ENCODE peak calls at places on chromosomes 3 and 15, in six cellular contexts. One of them, this sample, is unnamed. For H3K27me3 and H3K36me3, the result is how much of the 10 kb centered on the place peaks cover.

GRCh38 chr3:127162947-127163645 is 29.8 kb upstream of the PRR23E start:
- DNase-seq in gastrocnemius medialis: no peak
- DNase-seq in keratinocyte: no peak
- DNase-seq in GM23248: no peak
- DNase-seq in esophagus muscularis mucosa: no peak
- DNase-seq in brain microvascular endothelial cell: no peak
- DNase-seq in this sample: peak

GRCh38 chr3:127324913-127325629 is 37.2 kb upstream of the PRR20G start:
- DNase-seq in gastrocnemius medialis: no peak
- DNase-seq in keratinocyte: no peak
- DNase-seq in GM23248: no peak
- DNase-seq in esophagus muscularis mucosa: peak
- DNase-seq in brain microvascular endothelial cell: no peak
- DNase-seq in this sample: no peak

GRCh38 chr15:33720952-33721351 is 247.3 kb upstream of the CHRM5 start:
- DNase-seq in gastrocnemius medialis: no peak
- DNase-seq in keratinocyte: peak
- DNase-seq in GM23248: peak
- DNase-seq in esophagus muscularis mucosa: no peak
- DNase-seq in brain microvascular endothelial cell: peak
- DNase-seq in this sample: no peak

GRCh38 chr3:57557088-57557537 is 1.0 kb downstream of the PDE12 start:
- DNase-seq in gastrocnemius medialis: no peak
- DNase-seq in keratinocyte: no peak
- DNase-seq in GM23248: peak
- DNase-seq in esophagus muscularis mucosa: no peak
- DNase-seq in brain microvascular endothelial cell: peak
- DNase-seq in this sample: peak

GRCh38 chr3:82281205-82281604 is 519.8 kb upstream of the GBE1 start:
- DNase-seq in gastrocnemius medialis: no peak
- DNase-seq in keratinocyte: no peak
- DNase-seq in GM23248: peak
- DNase-seq in esophagus muscularis mucosa: no peak
- DNase-seq in brain microvascular endothelial cell: no peak
- DNase-seq in this sample: peak

GRCh38 chr15:51526955-51527354 is 95.6 kb downstream of the DMXL2 start:
- DNase-seq in gastrocnemius medialis: no peak
- DNase-seq in keratinocyte: no peak
- DNase-seq in GM23248: no peak
- DNase-seq in esophagus muscularis mucosa: no peak
- DNase-seq in brain microvascular endothelial cell: no peak
- DNase-seq in this sample: no peak

GRCh38 chr3:121252676-121253075 is 293.1 kb downstream of the POLQ start:
- DNase-seq in gastrocnemius medialis: no peak
- DNase-seq in keratinocyte: no peak
- DNase-seq in GM23248: no peak
- DNase-seq in esophagus muscularis mucosa: no peak
- DNase-seq in brain microvascular endothelial cell: no peak
- DNase-seq in this sample: no peak

GRCh38 chr15:80604583-80605506 is 90.3 kb upstream of the ABHD17C start:
- DNase-seq in gastrocnemius medialis: no peak
- DNase-seq in keratinocyte: no peak
- DNase-seq in GM23248: peak
- DNase-seq in esophagus muscularis mucosa: peak
- DNase-seq in brain microvascular endothelial cell: no peak
- DNase-seq in this sample: no peak

GRCh38 chr15:83210619-83211018 is 3.0 kb upstream of the HDGFL3 start:
- DNase-seq in gastrocnemius medialis: no peak
- DNase-seq in keratinocyte: no peak
- DNase-seq in GM23248: peak
- DNase-seq in esophagus muscularis mucosa: no peak
- DNase-seq in brain microvascular endothelial cell: no peak
- DNase-seq in this sample: no peak

GRCh38 chr3:79396595-79396994 is 371.2 kb downstream of the ROBO1 start:
- DNase-seq in gastrocnemius medialis: no peak
- DNase-seq in keratinocyte: no peak
- DNase-seq in GM23248: no peak
- DNase-seq in esophagus muscularis mucosa: no peak
- DNase-seq in brain microvascular endothelial cell: no peak
- DNase-seq in this sample: no peak

GRCh38 chr3:135762188-135762853 is 203.2 kb upstream of the PPP2R3A start:
- DNase-seq in gastrocnemius medialis: no peak
- DNase-seq in keratinocyte: no peak
- DNase-seq in GM23248: no peak
- DNase-seq in esophagus muscularis mucosa: no peak
- DNase-seq in brain microvascular endothelial cell: no peak
- DNase-seq in this sample: peak

GRCh38 chr15:68652141-68652540 is 73.3 kb downstream of the CORO2B start:
- DNase-seq in gastrocnemius medialis: no peak
- DNase-seq in keratinocyte: no peak
- DNase-seq in GM23248: peak
- DNase-seq in esophagus muscularis mucosa: no peak
- DNase-seq in brain microvascular endothelial cell: no peak
- DNase-seq in this sample: peak

GRCh38 chr3:168620854-168621253 is 525.1 kb upstream of the GOLIM4 start:
- DNase-seq in gastrocnemius medialis: no peak
- DNase-seq in keratinocyte: no peak
- DNase-seq in GM23248: peak
- DNase-seq in esophagus muscularis mucosa: no peak
- DNase-seq in brain microvascular endothelial cell: peak
- DNase-seq in this sample: peak

GRCh38 chr15:36817776-36818175 is 238.3 kb downstream of the CDIN1 start:
- DNase-seq in gastrocnemius medialis: no peak
- DNase-seq in keratinocyte: no peak
- DNase-seq in GM23248: no peak
- DNase-seq in esophagus muscularis mucosa: no peak
- DNase-seq in brain microvascular endothelial cell: no peak
- DNase-seq in this sample: no peak

GRCh38 chr3:115236496-115236895 is 89.4 kb upstream of the ZBTB20 start:
- DNase-seq in gastrocnemius medialis: no peak
- DNase-seq in keratinocyte: no peak
- DNase-seq in GM23248: no peak
- DNase-seq in esophagus muscularis mucosa: no peak
- DNase-seq in brain microvascular endothelial cell: no peak
- DNase-seq in this sample: no peak

GRCh38 chr15:70362350-70362749 is 264.6 kb upstream of the TLE3 start:
- DNase-seq in gastrocnemius medialis: no peak
- DNase-seq in keratinocyte: no peak
- DNase-seq in GM23248: no peak
- DNase-seq in esophagus muscularis mucosa: no peak
- DNase-seq in brain microvascular endothelial cell: no peak
- DNase-seq in this sample: peak

GRCh38 chr3:13013994-13014754 is 59.1 kb downstream of the IQSEC1 start:
- DNase-seq in gastrocnemius medialis: no peak
- DNase-seq in keratinocyte: no peak
- DNase-seq in GM23248: no peak
- DNase-seq in esophagus muscularis mucosa: no peak
- DNase-seq in brain microvascular endothelial cell: no peak
- DNase-seq in this sample: no peak

GRCh38 chr15:57510647-57511046 is 81.1 kb upstream of the MYZAP start:
- DNase-seq in gastrocnemius medialis: no peak
- DNase-seq in keratinocyte: no peak
- DNase-seq in GM23248: no peak
- DNase-seq in esophagus muscularis mucosa: no peak
- DNase-seq in brain microvascular endothelial cell: peak
- DNase-seq in this sample: no peak

GRCh38 chr3:179015551-179016020 is 56.0 kb downstream of the ZMAT3 start:
- DNase-seq in gastrocnemius medialis: no peak
- DNase-seq in keratinocyte: peak
- DNase-seq in GM23248: peak
- DNase-seq in esophagus muscularis mucosa: no peak
- DNase-seq in brain microvascular endothelial cell: peak
- DNase-seq in this sample: peak

GRCh38 chr3:40780801-40781406 is 256.1 kb downstream of the ZNF621 start:
- DNase-seq in gastrocnemius medialis: no peak
- DNase-seq in keratinocyte: no peak
- DNase-seq in GM23248: peak
- DNase-seq in esophagus muscularis mucosa: peak
- DNase-seq in brain microvascular endothelial cell: peak
- DNase-seq in this sample: no peak

GRCh38 chr3:159785276-159785675 is 203.4 kb upstream of the IL12A start:
- DNase-seq in gastrocnemius medialis: no peak
- DNase-seq in keratinocyte: no peak
- DNase-seq in GM23248: no peak
- DNase-seq in esophagus muscularis mucosa: no peak
- DNase-seq in brain microvascular endothelial cell: peak
- DNase-seq in this sample: no peak

GRCh38 chr3:129975332-129976090 is 991 bp downstream of the TRH start:
- DNase-seq in gastrocnemius medialis: no peak
- DNase-seq in keratinocyte: no peak
- DNase-seq in GM23248: peak
- DNase-seq in esophagus muscularis mucosa: no peak
- DNase-seq in brain microvascular endothelial cell: no peak
- DNase-seq in this sample: peak

GRCh38 chr3:45974686-45975085 is 20.9 kb downstream of the FYCO1 start:
- DNase-seq in gastrocnemius medialis: no peak
- DNase-seq in keratinocyte: no peak
- DNase-seq in GM23248: no peak
- DNase-seq in esophagus muscularis mucosa: no peak
- DNase-seq in brain microvascular endothelial cell: no peak
- DNase-seq in this sample: no peak

GRCh38 chr15:43185161-43186002 is at the start of gene CCNDBP1:
- DNase-seq in gastrocnemius medialis: peak
- DNase-seq in keratinocyte: peak
- DNase-seq in GM23248: peak
- DNase-seq in esophagus muscularis mucosa: peak
- DNase-seq in brain microvascular endothelial cell: peak
- DNase-seq in this sample: peak

GRCh38 chr3:81307221-81307620 is 454.2 kb downstream of the GBE1 start:
- DNase-seq in gastrocnemius medialis: no peak
- DNase-seq in keratinocyte: no peak
- DNase-seq in GM23248: no peak
- DNase-seq in esophagus muscularis mucosa: no peak
- DNase-seq in brain microvascular endothelial cell: no peak
- DNase-seq in this sample: no peak

GRCh38 chr3:146161725-146162047 is 702 bp upstream of the PLOD2 start:
- DNase-seq in gastrocnemius medialis: no peak
- DNase-seq in keratinocyte: no peak
- DNase-seq in GM23248: peak
- DNase-seq in esophagus muscularis mucosa: no peak
- DNase-seq in brain microvascular endothelial cell: peak
- DNase-seq in this sample: no peak

GRCh38 chr3:100185847-100186246 is 71.5 kb upstream of the FILIP1L start:
- DNase-seq in gastrocnemius medialis: no peak
- DNase-seq in keratinocyte: no peak
- DNase-seq in GM23248: peak
- DNase-seq in esophagus muscularis mucosa: no peak
- DNase-seq in brain microvascular endothelial cell: no peak
- DNase-seq in this sample: no peak

GRCh38 chr3:7913283-7913682 is 588.3 kb upstream of the LMCD1 start:
- DNase-seq in gastrocnemius medialis: no peak
- DNase-seq in keratinocyte: no peak
- DNase-seq in GM23248: no peak
- DNase-seq in esophagus muscularis mucosa: no peak
- DNase-seq in brain microvascular endothelial cell: no peak
- DNase-seq in this sample: no peak

GRCh38 chr3:53635041-53635440 is 140.6 kb downstream of the CACNA1D start:
- DNase-seq in gastrocnemius medialis: no peak
- DNase-seq in keratinocyte: no peak
- DNase-seq in GM23248: no peak
- DNase-seq in esophagus muscularis mucosa: peak
- DNase-seq in brain microvascular endothelial cell: no peak
- DNase-seq in this sample: no peak
- H3K4me3 ChIP-seq in gastrocnemius medialis: no peak
- H3K4me3 ChIP-seq in keratinocyte: no peak
- H3K4me3 ChIP-seq in GM23248: no peak
- H3K4me3 ChIP-seq in esophagus muscularis mucosa: no peak
- H3K4me3 ChIP-seq in brain microvascular endothelial cell: no peak
- H3K4me3 ChIP-seq in this sample: no peak

GRCh38 chr3:71961378-71961777 is 176.4 kb upstream of the PROK2 start:
- DNase-seq in gastrocnemius medialis: no peak
- DNase-seq in keratinocyte: no peak
- DNase-seq in GM23248: no peak
- DNase-seq in esophagus muscularis mucosa: no peak
- DNase-seq in brain microvascular endothelial cell: no peak
- DNase-seq in this sample: no peak
- H3K27me3 ChIP-seq in gastrocnemius medialis: under half
- H3K27me3 ChIP-seq in keratinocyte: under half
- H3K27me3 ChIP-seq in GM23248: under half
- H3K27me3 ChIP-seq in esophagus muscularis mucosa: under half
- H3K27me3 ChIP-seq in brain microvascular endothelial cell: under half
- H3K27me3 ChIP-seq in this sample: under half

GRCh38 chr3:184177767-184178306 is 3.2 kb downstream of the AP2M1 start:
- DNase-seq in gastrocnemius medialis: no peak
- DNase-seq in keratinocyte: no peak
- DNase-seq in GM23248: no peak
- DNase-seq in esophagus muscularis mucosa: no peak
- DNase-seq in brain microvascular endothelial cell: no peak
- DNase-seq in this sample: no peak

GRCh38 chr3:184177331-184177731 is 2.7 kb downstream of the AP2M1 start:
- DNase-seq in gastrocnemius medialis: no peak
- DNase-seq in keratinocyte: no peak
- DNase-seq in GM23248: peak
- DNase-seq in esophagus muscularis mucosa: no peak
- DNase-seq in brain microvascular endothelial cell: peak
- DNase-seq in this sample: peak

GRCh38 chr3:184176377-184177330 is 2.0 kb downstream of the AP2M1 start:
- DNase-seq in gastrocnemius medialis: peak
- DNase-seq in keratinocyte: no peak
- DNase-seq in GM23248: peak
- DNase-seq in esophagus muscularis mucosa: no peak
- DNase-seq in brain microvascular endothelial cell: peak
- DNase-seq in this sample: peak

GRCh38 chr3:184180165-184180564 is 5.5 kb downstream of the AP2M1 start:
- DNase-seq in gastrocnemius medialis: no peak
- DNase-seq in keratinocyte: no peak
- DNase-seq in GM23248: peak
- DNase-seq in esophagus muscularis mucosa: no peak
- DNase-seq in brain microvascular endothelial cell: peak
- DNase-seq in this sample: no peak

DNA sequence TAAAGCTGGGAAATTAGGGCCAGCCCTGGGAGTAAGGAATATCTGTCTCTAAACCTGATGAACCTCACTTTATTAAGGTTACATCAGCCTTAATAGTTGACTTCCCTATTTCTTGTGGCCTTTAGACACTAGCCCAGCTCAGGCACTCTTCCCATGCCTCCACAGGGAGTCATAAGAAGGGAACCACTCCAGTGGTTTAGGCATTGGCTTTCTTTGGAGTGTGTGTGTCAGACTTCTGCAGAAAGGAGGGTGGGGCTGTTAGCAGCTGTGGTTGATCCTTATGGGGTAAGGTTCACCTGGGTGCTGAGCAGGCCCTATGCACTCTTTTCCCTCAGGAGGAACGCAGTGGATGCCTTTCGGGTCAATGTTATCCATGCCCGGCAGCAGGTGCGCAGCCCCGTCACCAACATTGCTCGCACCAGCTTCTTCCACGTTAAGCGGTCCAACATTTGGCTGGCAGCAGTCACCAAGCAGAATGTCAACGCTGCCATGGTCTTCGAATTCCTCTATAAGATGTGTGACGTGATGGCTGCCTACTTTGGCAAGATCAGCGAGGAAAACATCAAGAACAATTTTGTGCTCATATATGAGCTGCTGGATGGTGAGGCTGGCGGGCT is 4.0 kb downstream of the AP2M1 start:
- DNase-seq in gastrocnemius medialis: no peak
- DNase-seq in keratinocyte: no peak
- DNase-seq in GM23248: peak
- DNase-seq in esophagus muscularis mucosa: no peak
- DNase-seq in brain microvascular endothelial cell: no peak
- DNase-seq in this sample: no peak
- H3K36me3 ChIP-seq in gastrocnemius medialis: under half
- H3K36me3 ChIP-seq in keratinocyte: half or more
- H3K36me3 ChIP-seq in GM23248: half or more
- H3K36me3 ChIP-seq in esophagus muscularis mucosa: half or more
- H3K36me3 ChIP-seq in brain microvascular endothelial cell: half or more
- H3K36me3 ChIP-seq in this sample: half or more

GRCh38 chr3:191302451-191302850 is 26.7 kb upstream of the CCDC50 start:
- DNase-seq in gastrocnemius medialis: no peak
- DNase-seq in keratinocyte: no peak
- DNase-seq in GM23248: no peak
- DNase-seq in esophagus muscularis mucosa: no peak
- DNase-seq in brain microvascular endothelial cell: no peak
- DNase-seq in this sample: no peak
- H3K4me3 ChIP-seq in gastrocnemius medialis: no peak
- H3K4me3 ChIP-seq in keratinocyte: no peak
- H3K4me3 ChIP-seq in GM23248: no peak
- H3K4me3 ChIP-seq in esophagus muscularis mucosa: no peak
- H3K4me3 ChIP-seq in brain microvascular endothelial cell: no peak
- H3K4me3 ChIP-seq in this sample: no peak

This sample was measured in H7.